ENCODE peak calls at places on chromosomes 16 and 17, in nine cellular contexts. One of them, this sample, is unnamed. For H3K27me3, the result is how much of the 10 kb centered on the place peaks cover.

GRCh38 chr16:87765776-87766484 is at the start of gene KLHDC4:
- DNase-seq in thyroid gland: peak
- DNase-seq in esophagus squamous epithelium: peak
- DNase-seq in PC-9: peak
- DNase-seq in CD8-positive, alpha-beta T cell: peak
- DNase-seq in ovary: peak
- DNase-seq in hepatocyte: peak
- DNase-seq in fibroblast of lung: peak
- DNase-seq in uterus: peak
- DNase-seq in this sample: peak

GRCh38 chr17:78144736-78145641 is 1.2 kb upstream of the C17orf99 start:
- DNase-seq in thyroid gland: peak
- DNase-seq in esophagus squamous epithelium: no peak
- DNase-seq in PC-9: peak
- DNase-seq in CD8-positive, alpha-beta T cell: no peak
- DNase-seq in ovary: peak
- DNase-seq in hepatocyte: no peak
- DNase-seq in fibroblast of lung: no peak
- DNase-seq in uterus: peak
- DNase-seq in this sample: peak

GRCh38 chr16:84603115-84603816 is 14.6 kb downstream of the COTL1 start:
- DNase-seq in thyroid gland: peak
- DNase-seq in esophagus squamous epithelium: no peak
- DNase-seq in PC-9: no peak
- DNase-seq in CD8-positive, alpha-beta T cell: no peak
- DNase-seq in ovary: peak
- DNase-seq in hepatocyte: peak
- DNase-seq in fibroblast of lung: peak
- DNase-seq in uterus: peak
- DNase-seq in this sample: peak

GRCh38 chr16:67431077-67431804 is at the start of gene HSD11B2:
- DNase-seq in thyroid gland: peak
- DNase-seq in esophagus squamous epithelium: no peak
- DNase-seq in PC-9: peak
- DNase-seq in CD8-positive, alpha-beta T cell: no peak
- DNase-seq in ovary: peak
- DNase-seq in hepatocyte: peak
- DNase-seq in fibroblast of lung: peak
- DNase-seq in uterus: peak
- DNase-seq in this sample: peak

GRCh38 chr16:66975302-66975893 is 13.0 kb upstream of the CES4A start:
- DNase-seq in thyroid gland: no peak
- DNase-seq in esophagus squamous epithelium: no peak
- DNase-seq in PC-9: no peak
- DNase-seq in CD8-positive, alpha-beta T cell: no peak
- DNase-seq in ovary: no peak
- DNase-seq in hepatocyte: no peak
- DNase-seq in fibroblast of lung: no peak
- DNase-seq in uterus: no peak
- DNase-seq in this sample: no peak

GRCh38 chr17:47813512-47814031 is 8.0 kb downstream of the OSBPL7 start:
- DNase-seq in thyroid gland: no peak
- DNase-seq in esophagus squamous epithelium: no peak
- DNase-seq in PC-9: no peak
- DNase-seq in CD8-positive, alpha-beta T cell: no peak
- DNase-seq in ovary: no peak
- DNase-seq in hepatocyte: no peak
- DNase-seq in fibroblast of lung: no peak
- DNase-seq in uterus: no peak
- DNase-seq in this sample: peak

GRCh38 chr17:72388765-72389473 is 268.1 kb downstream of the SOX9 start:
- DNase-seq in thyroid gland: no peak
- DNase-seq in esophagus squamous epithelium: no peak
- DNase-seq in PC-9: peak
- DNase-seq in CD8-positive, alpha-beta T cell: no peak
- DNase-seq in ovary: no peak
- DNase-seq in hepatocyte: no peak
- DNase-seq in fibroblast of lung: peak
- DNase-seq in uterus: no peak
- DNase-seq in this sample: no peak

GRCh38 chr17:64641499-64641898 is 20.6 kb downstream of the SMURF2 start:
- DNase-seq in thyroid gland: peak
- DNase-seq in esophagus squamous epithelium: no peak
- DNase-seq in PC-9: no peak
- DNase-seq in CD8-positive, alpha-beta T cell: no peak
- DNase-seq in ovary: no peak
- DNase-seq in hepatocyte: peak
- DNase-seq in fibroblast of lung: peak
- DNase-seq in uterus: no peak
- DNase-seq in this sample: no peak

GRCh38 chr17:47177261-47177660 is 11.8 kb downstream of the CDC27 start:
- DNase-seq in thyroid gland: no peak
- DNase-seq in esophagus squamous epithelium: no peak
- DNase-seq in PC-9: no peak
- DNase-seq in CD8-positive, alpha-beta T cell: no peak
- DNase-seq in ovary: no peak
- DNase-seq in hepatocyte: no peak
- DNase-seq in fibroblast of lung: no peak
- DNase-seq in uterus: no peak
- DNase-seq in this sample: no peak

GRCh38 chr16:7086842-7087616 is 245.6 kb upstream of the RBFOX1 start:
- DNase-seq in thyroid gland: peak
- DNase-seq in esophagus squamous epithelium: no peak
- DNase-seq in PC-9: no peak
- DNase-seq in CD8-positive, alpha-beta T cell: no peak
- DNase-seq in ovary: peak
- DNase-seq in hepatocyte: peak
- DNase-seq in fibroblast of lung: no peak
- DNase-seq in uterus: no peak
- DNase-seq in this sample: peak

GRCh38 chr16:19137621-19138128 is 23.9 kb downstream of the ITPRIPL2 start:
- DNase-seq in thyroid gland: no peak
- DNase-seq in esophagus squamous epithelium: no peak
- DNase-seq in PC-9: no peak
- DNase-seq in CD8-positive, alpha-beta T cell: no peak
- DNase-seq in ovary: no peak
- DNase-seq in hepatocyte: no peak
- DNase-seq in fibroblast of lung: no peak
- DNase-seq in uterus: no peak
- DNase-seq in this sample: no peak

GRCh38 chr16:19138601-19139000 is 24.8 kb downstream of the ITPRIPL2 start:
- DNase-seq in thyroid gland: peak
- DNase-seq in esophagus squamous epithelium: no peak
- DNase-seq in PC-9: peak
- DNase-seq in CD8-positive, alpha-beta T cell: no peak
- DNase-seq in ovary: no peak
- DNase-seq in hepatocyte: peak
- DNase-seq in fibroblast of lung: peak
- DNase-seq in uterus: peak
- DNase-seq in this sample: peak

GRCh38 chr16:19136549-19137196 is 22.9 kb downstream of the ITPRIPL2 start:
- DNase-seq in thyroid gland: peak
- DNase-seq in esophagus squamous epithelium: no peak
- DNase-seq in PC-9: peak
- DNase-seq in CD8-positive, alpha-beta T cell: no peak
- DNase-seq in ovary: no peak
- DNase-seq in hepatocyte: no peak
- DNase-seq in fibroblast of lung: no peak
- DNase-seq in uterus: no peak
- DNase-seq in this sample: peak

GRCh38 chr16:19135896-19136438 is 22.2 kb downstream of the ITPRIPL2 start:
- DNase-seq in thyroid gland: no peak
- DNase-seq in esophagus squamous epithelium: no peak
- DNase-seq in PC-9: peak
- DNase-seq in CD8-positive, alpha-beta T cell: no peak
- DNase-seq in ovary: no peak
- DNase-seq in hepatocyte: peak
- DNase-seq in fibroblast of lung: no peak
- DNase-seq in uterus: no peak
- DNase-seq in this sample: peak

GRCh38 chr16:19137201-19137601 is 23.4 kb downstream of the ITPRIPL2 start:
- DNase-seq in thyroid gland: no peak
- DNase-seq in esophagus squamous epithelium: no peak
- DNase-seq in PC-9: peak
- DNase-seq in CD8-positive, alpha-beta T cell: no peak
- DNase-seq in ovary: no peak
- DNase-seq in hepatocyte: no peak
- DNase-seq in fibroblast of lung: peak
- DNase-seq in uterus: no peak
- DNase-seq in this sample: no peak
- H3K27ac ChIP-seq in thyroid gland: no peak
- H3K27ac ChIP-seq in esophagus squamous epithelium: peak
- H3K27ac ChIP-seq in PC-9: peak
- H3K27ac ChIP-seq in CD8-positive, alpha-beta T cell: no peak
- H3K27ac ChIP-seq in ovary: no peak
- H3K27ac ChIP-seq in hepatocyte: peak
- H3K27ac ChIP-seq in fibroblast of lung: no peak
- H3K27ac ChIP-seq in uterus: peak
- H3K27ac ChIP-seq in this sample: no peak

DNA sequence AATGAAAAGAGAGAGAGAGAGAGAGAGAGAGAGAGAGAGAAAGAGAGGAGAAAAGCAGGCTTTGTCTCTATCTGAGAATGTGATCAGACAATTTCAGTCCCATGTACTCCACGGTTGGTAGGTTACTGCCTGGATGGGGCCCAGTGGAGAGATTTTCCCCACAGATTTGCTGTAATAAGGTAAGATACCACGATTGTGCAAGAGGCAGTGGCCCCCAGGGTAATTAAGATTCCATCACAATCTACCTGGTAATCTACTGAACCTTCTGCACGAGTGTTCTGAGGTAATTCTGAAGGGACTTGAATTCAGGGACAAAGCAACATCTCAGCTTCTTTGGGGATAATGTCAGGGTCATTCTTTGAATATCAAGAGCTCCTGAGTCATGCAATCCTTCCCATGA is 306.7 kb downstream of the MAF start:
- DNase-seq in thyroid gland: no peak
- DNase-seq in esophagus squamous epithelium: no peak
- DNase-seq in PC-9: no peak
- DNase-seq in CD8-positive, alpha-beta T cell: no peak
- DNase-seq in ovary: no peak
- DNase-seq in hepatocyte: peak
- DNase-seq in fibroblast of lung: no peak
- DNase-seq in uterus: no peak
- DNase-seq in this sample: no peak
- H3K27me3 ChIP-seq in thyroid gland: under half
- H3K27me3 ChIP-seq in esophagus squamous epithelium: under half
- H3K27me3 ChIP-seq in PC-9: under half
- H3K27me3 ChIP-seq in CD8-positive, alpha-beta T cell: under half
- H3K27me3 ChIP-seq in ovary: under half
- H3K27me3 ChIP-seq in hepatocyte: under half
- H3K27me3 ChIP-seq in fibroblast of lung: under half
- H3K27me3 ChIP-seq in uterus: under half
- H3K27me3 ChIP-seq in this sample: under half

GRCh38 chr17:28612531-28612930 is 1.5 kb downstream of the RSKR start:
- DNase-seq in thyroid gland: no peak
- DNase-seq in esophagus squamous epithelium: no peak
- DNase-seq in PC-9: no peak
- DNase-seq in CD8-positive, alpha-beta T cell: no peak
- DNase-seq in ovary: no peak
- DNase-seq in hepatocyte: no peak
- DNase-seq in fibroblast of lung: no peak
- DNase-seq in uterus: no peak
- DNase-seq in this sample: no peak

GRCh38 chr17:28610372-28610771 is 3.6 kb downstream of the RSKR start:
- DNase-seq in thyroid gland: no peak
- DNase-seq in esophagus squamous epithelium: no peak
- DNase-seq in PC-9: no peak
- DNase-seq in CD8-positive, alpha-beta T cell: no peak
- DNase-seq in ovary: no peak
- DNase-seq in hepatocyte: no peak
- DNase-seq in fibroblast of lung: no peak
- DNase-seq in uterus: no peak
- DNase-seq in this sample: peak

GRCh38 chr17:28615260-28615940 is 1.4 kb upstream of the RSKR start:
- DNase-seq in thyroid gland: no peak
- DNase-seq in esophagus squamous epithelium: no peak
- DNase-seq in PC-9: no peak
- DNase-seq in CD8-positive, alpha-beta T cell: no peak
- DNase-seq in ovary: no peak
- DNase-seq in hepatocyte: no peak
- DNase-seq in fibroblast of lung: no peak
- DNase-seq in uterus: no peak
- DNase-seq in this sample: no peak

GRCh38 chr17:28613916-28614315 is at the start of gene RSKR:
- DNase-seq in thyroid gland: no peak
- DNase-seq in esophagus squamous epithelium: no peak
- DNase-seq in PC-9: no peak
- DNase-seq in CD8-positive, alpha-beta T cell: no peak
- DNase-seq in ovary: no peak
- DNase-seq in hepatocyte: no peak
- DNase-seq in fibroblast of lung: no peak
- DNase-seq in uterus: no peak
- DNase-seq in this sample: no peak

GRCh38 chr17:28612936-28613872 is 781 bp downstream of the RSKR start:
- DNase-seq in thyroid gland: peak
- DNase-seq in esophagus squamous epithelium: no peak
- DNase-seq in PC-9: no peak
- DNase-seq in CD8-positive, alpha-beta T cell: no peak
- DNase-seq in ovary: no peak
- DNase-seq in hepatocyte: peak
- DNase-seq in fibroblast of lung: peak
- DNase-seq in uterus: peak
- DNase-seq in this sample: peak
- TF ChIP-seq CTCF in thyroid gland: peak
- TF ChIP-seq CTCF in esophagus squamous epithelium: no peak
- TF ChIP-seq CTCF in PC-9: peak
- TF ChIP-seq CTCF in CD8-positive, alpha-beta T cell: peak
- TF ChIP-seq CTCF in ovary: peak
- TF ChIP-seq CTCF in hepatocyte: peak
- TF ChIP-seq CTCF in fibroblast of lung: peak
- TF ChIP-seq CTCF in uterus: peak
- TF ChIP-seq CTCF in this sample: peak

GRCh38 chr17:55121268-55121667 is 143.5 kb upstream of the HLF start:
- DNase-seq in thyroid gland: no peak
- DNase-seq in esophagus squamous epithelium: no peak
- DNase-seq in PC-9: no peak
- DNase-seq in CD8-positive, alpha-beta T cell: no peak
- DNase-seq in ovary: no peak
- DNase-seq in hepatocyte: no peak
- DNase-seq in fibroblast of lung: no peak
- DNase-seq in uterus: no peak
- DNase-seq in this sample: no peak

GRCh38 chr17:55117063-55117611 is 147.6 kb upstream of the HLF start:
- DNase-seq in thyroid gland: no peak
- DNase-seq in esophagus squamous epithelium: no peak
- DNase-seq in PC-9: no peak
- DNase-seq in CD8-positive, alpha-beta T cell: no peak
- DNase-seq in ovary: no peak
- DNase-seq in hepatocyte: no peak
- DNase-seq in fibroblast of lung: no peak
- DNase-seq in uterus: no peak
- DNase-seq in this sample: no peak

GRCh38 chr17:55114283-55114682 is 145.7 kb downstream of the STXBP4 start:
- DNase-seq in thyroid gland: no peak
- DNase-seq in esophagus squamous epithelium: no peak
- DNase-seq in PC-9: no peak
- DNase-seq in CD8-positive, alpha-beta T cell: no peak
- DNase-seq in ovary: no peak
- DNase-seq in hepatocyte: no peak
- DNase-seq in fibroblast of lung: no peak
- DNase-seq in uterus: no peak
- DNase-seq in this sample: no peak

GRCh38 chr17:55120651-55121050 is 144.1 kb upstream of the HLF start:
- DNase-seq in thyroid gland: peak
- DNase-seq in esophagus squamous epithelium: no peak
- DNase-seq in PC-9: no peak
- DNase-seq in CD8-positive, alpha-beta T cell: no peak
- DNase-seq in ovary: no peak
- DNase-seq in hepatocyte: no peak
- DNase-seq in fibroblast of lung: no peak
- DNase-seq in uterus: no peak
- DNase-seq in this sample: no peak

GRCh38 chr17:55116440-55116914 is 147.9 kb downstream of the STXBP4 start:
- DNase-seq in thyroid gland: no peak
- DNase-seq in esophagus squamous epithelium: no peak
- DNase-seq in PC-9: no peak
- DNase-seq in CD8-positive, alpha-beta T cell: no peak
- DNase-seq in ovary: no peak
- DNase-seq in hepatocyte: no peak
- DNase-seq in fibroblast of lung: no peak
- DNase-seq in uterus: no peak
- DNase-seq in this sample: no peak
- H3K27ac ChIP-seq in thyroid gland: no peak
- H3K27ac ChIP-seq in esophagus squamous epithelium: no peak
- H3K27ac ChIP-seq in PC-9: no peak
- H3K27ac ChIP-seq in CD8-positive, alpha-beta T cell: no peak
- H3K27ac ChIP-seq in ovary: no peak
- H3K27ac ChIP-seq in hepatocyte: no peak
- H3K27ac ChIP-seq in fibroblast of lung: no peak
- H3K27ac ChIP-seq in uterus: no peak
- H3K27ac ChIP-seq in this sample: no peak

This sample was measured in colonic mucosa.